ENCODE peak calls at places on chromosome 2, in seven cellular contexts. S is spleen; C is pancreas; M is lower lobe of right lung; U is HepG2; Y is Peyer's patch; X is CD8-positive, alpha-beta T cell. K is an unnamed sample.

GRCh38 chr2:191677091-191677645 is 768 bp upstream of the NABP1 start:
- DNase-seq in Y (peak; percentile 45), U (peak; percentile 59), X (no peak), C (peak; percentile 65), S (no peak), M (peak; percentile 65), K (no peak)

GRCh38 chr2:80322958-80323357 is 18.4 kb upstream of the LRRTM1 start:
- DNase-seq in X (no peak), Y (no peak), C (no peak), M (no peak), S (no peak), U (no peak), K (no peak)

GRCh38 chr2:128750328-128751165 is 431.9 kb upstream of the HS6ST1 start:
- DNase-seq in S (no peak), C (no peak), X (no peak), M (no peak), U (no peak), Y (no peak), K (no peak)

GRCh38 chr2:104408266-104408665 is 445.6 kb upstream of the POU3F3 start:
- DNase-seq in X (no peak), Y (no peak), C (no peak), U (no peak), S (no peak), M (no peak), K (no peak)

GRCh38 chr2:17231425-17231965 is 286.7 kb downstream of the RAD51AP2 start:
- DNase-seq in U (no peak), S (no peak), M (no peak), X (no peak), C (no peak), Y (no peak), K (no peak)

GRCh38 chr2:2505604-2506003 is 174.5 kb upstream of the MYT1L start:
- DNase-seq in S (no peak), M (no peak), Y (no peak), U (no peak), C (no peak), X (no peak), K (no peak)

GRCh38 chr2:168849610-168850009 is 40.6 kb downstream of the SPC25 start:
- DNase-seq in S (no peak), Y (no peak), C (peak; percentile 64), M (no peak), X (no peak), U (peak; percentile 73), K (no peak)

GRCh38 chr2:134451347-134451630 is 197.4 kb downstream of the MGAT5 start:
- DNase-seq in M (no peak), X (no peak), U (no peak), C (no peak), Y (no peak), S (no peak), K (no peak)

GRCh38 chr2:240799183-240799740 is 20.8 kb downstream of the KIF1A start:
- DNase-seq in Y (no peak), M (peak; percentile 25), X (no peak), C (no peak), S (no peak), U (no peak), K (no peak)

GRCh38 chr2:45180033-45180746 is 170.9 kb upstream of the SIX2 start:
- DNase-seq in S (no peak), C (no peak), Y (no peak), X (no peak), M (no peak), U (no peak), K (no peak)

GRCh38 chr2:45178359-45178758 is 169.1 kb upstream of the SIX2 start:
- DNase-seq in X (no peak), M (no peak), S (no peak), Y (no peak), U (no peak), C (no peak), K (no peak)

GRCh38 chr2:45176399-45176798 is 167.1 kb upstream of the SIX2 start:
- DNase-seq in S (no peak), Y (no peak), X (no peak), M (no peak), C (no peak), U (no peak), K (no peak)

GRCh38 chr2:45178854-45179253 is 169.6 kb upstream of the SIX2 start:
- DNase-seq in M (no peak), U (no peak), C (no peak), X (no peak), Y (no peak), S (no peak), K (no peak)

DNA sequence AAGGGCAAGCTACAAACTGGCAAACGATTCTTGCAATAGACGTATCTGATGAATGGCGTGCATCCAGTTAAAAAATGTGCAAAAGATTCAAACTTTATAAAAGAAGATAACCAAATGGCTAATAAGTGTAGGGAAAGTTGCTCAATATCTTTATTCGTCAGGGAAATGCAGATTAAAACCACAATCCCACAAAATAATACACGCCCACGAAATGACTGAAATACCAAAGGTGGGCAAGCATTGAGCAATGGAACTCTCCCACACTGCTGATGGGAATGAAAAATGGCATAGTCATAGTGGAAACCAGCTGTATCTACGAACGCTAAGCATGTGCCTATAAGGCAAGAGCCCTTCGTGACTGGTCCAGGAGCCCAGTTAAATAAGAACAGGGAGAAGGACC is 168.6 kb upstream of the SIX2 start:
- DNase-seq in M (no peak), C (no peak), Y (no peak), X (no peak), S (no peak), U (no peak), K (no peak)
- H3K4me1 ChIP-seq in M (no peaks in the 10 kb centered on the region), C (no peaks in the 10 kb centered on the region), Y (no peaks in the 10 kb centered on the region), X (no peaks in the 10 kb centered on the region), S (no peaks in the 10 kb centered on the region), U (no peaks in the 10 kb centered on the region), K (peaks cover 21% of the 10 kb centered on the region)

GRCh38 chr2:136117909-136118818 is at the start of gene CXCR4:
- DNase-seq in S (peak; percentile 98), Y (peak; percentile 95), U (no peak), X (peak; percentile 93), M (peak; percentile 87), C (peak; percentile 14), K (no peak)
- TF ChIP-seq CTCF in S (no peak), Y (no peak), U (no peak), X (no peak), M (no peak), C (no peak), K (no peak)

GRCh38 chr2:30254692-30255015 is 23.3 kb downstream of the LBH start:
- DNase-seq in S (peak; percentile 34), M (no peak), U (no peak), Y (no peak), X (no peak), C (no peak), K (no peak)
- H3K4me1 ChIP-seq in S (peaks cover 63% of the 10 kb centered on the region), M (peaks cover 61% of the 10 kb centered on the region), U (no peaks in the 10 kb centered on the region), Y (peaks cover 4% of the 10 kb centered on the region), X (peaks cover 97% of the 10 kb centered on the region), C (peaks cover 36% of the 10 kb centered on the region), K (peaks cover 31% of the 10 kb centered on the region)

GRCh38 chr2:52034706-52035105 is 1002.8 kb upstream of the NRXN1 start:
- DNase-seq in M (no peak), U (no peak), C (no peak), S (no peak), Y (no peak), X (no peak), K (no peak)
- TF ChIP-seq CTCF in M (no peak), U (no peak), C (no peak), S (no peak), Y (no peak), X (no peak), K (no peak)

DNA sequence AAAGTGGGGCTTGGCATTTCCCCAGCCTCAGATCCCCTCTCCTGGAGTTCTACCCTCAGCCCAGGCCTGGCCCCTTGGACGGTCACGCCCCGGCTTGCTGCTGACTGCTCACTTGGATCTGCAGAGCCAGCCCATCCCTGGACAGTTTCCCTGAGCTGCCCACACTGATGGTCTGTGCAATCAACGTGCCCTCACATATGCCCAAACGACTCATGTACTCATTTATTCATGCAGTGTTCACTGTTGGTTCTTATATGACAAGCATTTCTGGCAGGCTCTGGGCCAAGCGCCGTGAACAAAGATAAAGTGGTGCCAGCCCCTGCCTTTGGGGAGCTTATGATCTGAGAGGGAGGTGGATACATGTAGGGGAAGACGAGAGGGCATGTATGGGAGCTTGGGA is 20.3 kb upstream of the GLI2 start:
- DNase-seq in X (no peak), S (peak; percentile 45), Y (no peak), M (no peak), C (no peak), U (no peak), K (no peak)
- H3K4me1 ChIP-seq in X (no peaks in the 10 kb centered on the region), S (no peaks in the 10 kb centered on the region), Y (no peaks in the 10 kb centered on the region), M (no peaks in the 10 kb centered on the region), C (no peaks in the 10 kb centered on the region), U (no peaks in the 10 kb centered on the region), K (no peaks in the 10 kb centered on the region)

DNA sequence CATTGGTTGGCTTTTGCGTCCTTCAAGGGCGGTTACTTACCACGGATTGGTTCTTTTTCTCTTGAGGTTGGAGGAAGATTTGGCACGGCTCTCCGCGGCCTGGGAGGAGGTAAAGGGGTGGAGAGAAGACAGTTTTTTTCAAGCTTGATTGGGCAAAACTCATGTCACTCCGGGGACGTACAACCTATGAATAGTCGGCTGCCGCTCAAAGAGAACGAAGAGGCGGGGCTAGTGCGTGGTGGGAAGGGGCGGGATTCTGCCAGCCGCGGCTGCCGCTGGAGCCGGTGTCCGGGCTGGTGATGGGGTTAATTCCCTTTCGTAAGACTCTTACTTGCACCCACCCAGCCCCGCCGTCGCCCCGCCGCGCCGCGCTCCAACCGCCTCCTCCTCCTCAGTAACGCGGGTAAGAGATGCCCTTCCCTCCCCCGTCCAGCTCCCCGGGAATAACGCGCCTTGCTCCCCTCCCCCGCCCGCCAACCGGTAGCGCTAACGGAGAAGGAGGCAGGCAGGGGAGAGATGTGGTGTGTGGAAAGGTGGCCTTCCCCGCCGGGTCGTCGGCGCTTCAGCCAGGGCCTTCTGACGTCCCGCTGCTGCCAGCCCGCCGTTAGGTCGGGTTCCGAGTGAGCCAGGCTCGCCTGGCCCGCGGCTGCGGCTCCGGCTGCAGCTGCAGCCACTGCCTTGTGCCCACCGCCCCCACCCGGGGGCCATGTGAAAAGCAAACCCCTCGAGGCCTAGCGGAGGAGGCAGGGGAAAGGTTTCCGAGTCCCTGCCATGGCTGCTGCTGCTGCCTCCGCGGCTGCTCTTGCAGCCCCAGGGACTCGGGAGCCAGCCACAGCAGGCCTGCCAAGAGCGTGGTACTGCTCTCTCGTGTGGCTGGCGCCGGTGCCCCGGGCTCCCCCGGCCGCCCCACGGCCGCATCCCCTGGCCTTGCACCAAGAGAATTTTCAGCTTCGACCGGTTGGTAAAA is at the start of gene R3HDM1:
- DNase-seq in S (peak; percentile 97), C (peak; percentile 99), X (peak; percentile 88), Y (peak; percentile 94), M (peak; percentile 95), U (peak; percentile 100), K (peak; percentile 99)
- TF ChIP-seq CTCF in S (no peak), C (no peak), X (no peak), Y (no peak), M (peak; percentile 11), U (peak; percentile 73), K (no peak)

K was measured in thoracic aorta.